ENCODE peak calls at places on chromosomes 13 and 19, in four cellular contexts. Q, N, J and B are unnamed samples.

GRCh38 chr19:39297931-39298634 is 1.9 kb downstream of the IFNL1 start:
- DNase-seq in N (no peak), J (no peak), Q (no peak), B (no peak)

GRCh38 chr13:32790731-32791130 is 204.5 kb downstream of the PDS5B start:
- DNase-seq in N (no peak), J (no peak), Q (no peak), B (no peak)

GRCh38 chr19:17234911-17235617 is 9.0 kb downstream of the OCEL1 start:
- DNase-seq in Q (peak; percentile 35), J (peak; percentile 24), N (peak; percentile 42), B (no peak)

GRCh38 chr19:8180018-8180417 is 29.2 kb upstream of the CERS4 start:
- DNase-seq in J (no peak), Q (no peak), N (no peak), B (no peak)

GRCh38 chr19:38736413-38737280 is 7.6 kb downstream of the CAPN12 start:
- DNase-seq in Q (no peak), N (no peak), J (peak; percentile 34), B (peak; percentile 95)

GRCh38 chr13:40402931-40403412 is 263.5 kb downstream of the FOXO1 start:
- DNase-seq in Q (no peak), N (no peak), J (no peak), B (peak; percentile 47)

GRCh38 chr13:113022391-113023216 is 53.6 kb downstream of the MCF2L start:
- DNase-seq in N (peak; percentile 41), J (peak; percentile 47), Q (no peak), B (peak; percentile 59)

GRCh38 chr19:57362997-57363705 is at the start of the genes TRAPPC2B and ZNF547:
- DNase-seq in Q (peak; percentile 97), J (peak; percentile 98), N (peak; percentile 98), B (peak; percentile 98)

GRCh38 chr13:114143806-114144605 is 11.6 kb upstream of the RASA3 start:
- DNase-seq in J (no peak), N (peak; percentile 57), Q (no peak), B (no peak)

GRCh38 chr19:50870417-50871089 is 2.7 kb upstream of the KLK2 start:
- DNase-seq in Q (no peak), J (no peak), N (no peak), B (no peak)

GRCh38 chr19:49534632-49535385 is 7.0 kb downstream of the RCN3 start:
- DNase-seq in J (no peak), Q (no peak), N (no peak), B (no peak)

GRCh38 chr13:51249767-51250741 is 27.9 kb downstream of the FAM124A start:
- DNase-seq in Q (no peak), J (no peak), N (no peak), B (no peak)

GRCh38 chr13:67048084-67048792 is 181.9 kb downstream of the PCDH9 start:
- DNase-seq in Q (no peak), J (no peak), N (peak; percentile 5), B (no peak)

GRCh38 chr19:58439576-58440554 is at the start of gene ZNF132:
- DNase-seq in J (peak; percentile 99), N (peak; percentile 42), Q (peak; percentile 96), B (no peak)

GRCh38 chr19:51944798-51945552 is 17.7 kb downstream of the ZNF613 start:
- DNase-seq in N (no peak), J (no peak), Q (no peak), B (no peak)

GRCh38 chr13:109666656-109667448 is 119.5 kb downstream of the IRS2 start:
- DNase-seq in Q (no peak), N (no peak), J (no peak), B (no peak)